ENCODE peak calls at places on chromosomes 7 and 10, in ten cellular contexts. S, M, C, Q, U, V, W, B, H and D are unnamed samples.
A peak's percentile ranks its signal among the peaks of the same experiment; 100 is the strongest.

GRCh38 chr10:7192831-7193348 is 217.9 kb downstream of the SFMBT2 start:
- DNase-seq in C (no peak), V (no peak), B (no peak), U (no peak), S (no peak), Q (no peak), H (no peak), W (no peak), M (no peak), D (no peak)

GRCh38 chr10:132648072-132648855 is 110.7 kb downstream of the INPP5A start:
- DNase-seq in B (no peak), M (no peak), Q (no peak), V (no peak), W (no peak), U (no peak), H (no peak), S (no peak), C (no peak), D (no peak)

GRCh38 chr7:30225863-30226361 is 58.5 kb upstream of the ZNRF2 start:
- DNase-seq in V (peak; percentile 17), W (peak; percentile 86), S (peak; percentile 50), M (no peak), Q (peak; percentile 97), U (no peak), H (peak; percentile 40), C (no peak), B (no peak), D (peak; percentile 65)

GRCh38 chr10:79491171-79491835 is 21.0 kb upstream of the EIF5AL1 start:
- DNase-seq in V (no peak), U (peak; percentile 75), Q (peak; percentile 14), H (no peak), W (no peak), C (no peak), S (no peak), M (no peak), B (no peak), D (peak; percentile 30)

GRCh38 chr10:78913219-78914059 is 155.3 kb upstream of the ZMIZ1 start:
- DNase-seq in B (no peak), C (no peak), S (no peak), W (no peak), V (no peak), U (no peak), H (no peak), Q (no peak), M (no peak), D (no peak)

GRCh38 chr7:107958764-107959526 is 44.0 kb downstream of the LAMB1 start:
- DNase-seq in C (no peak), U (no peak), V (peak; percentile 88), S (no peak), W (peak; percentile 84), H (peak; percentile 87), Q (peak; percentile 89), M (no peak), B (no peak), D (no peak)

GRCh38 chr7:120770206-120770605 is 87.7 kb downstream of the TSPAN12 start:
- DNase-seq in U (no peak), C (no peak), Q (no peak), H (no peak), W (no peak), V (no peak), B (no peak), M (no peak), S (no peak), D (no peak)

GRCh38 chr7:36281945-36282727 is 107.5 kb upstream of the ANLN start:
- DNase-seq in M (no peak), V (peak; percentile 24), U (peak; percentile 52), Q (no peak), H (no peak), S (no peak), B (no peak), W (peak; percentile 56), C (no peak), D (no peak)

GRCh38 chr7:47379629-47380324 is 202.1 kb downstream of the TNS3 start:
- DNase-seq in S (no peak), U (peak; percentile 81), V (peak; percentile 67), M (peak; percentile 41), H (peak; percentile 54), C (peak; percentile 51), Q (peak; percentile 60), W (peak; percentile 87), B (no peak), D (no peak)

GRCh38 chr7:155660059-155660757 is 15.7 kb downstream of the RBM33 start:
- DNase-seq in C (no peak), U (no peak), W (peak; percentile 41), M (no peak), Q (peak; percentile 41), H (no peak), S (peak; percentile 75), B (no peak), V (peak; percentile 21), D (peak; percentile 61)

GRCh38 chr10:34434119-34434594 is 380.9 kb downstream of the PARD3 start:
- DNase-seq in U (no peak), Q (peak; percentile 51), V (peak; percentile 78), B (no peak), M (no peak), S (no peak), W (peak; percentile 73), C (no peak), H (peak; percentile 71), D (no peak)

GRCh38 chr10:100939763-100940344 is 27.1 kb downstream of the SLF2 start:
- DNase-seq in C (no peak), V (no peak), U (no peak), W (peak; percentile 16), M (no peak), Q (no peak), B (no peak), H (peak; percentile 67), S (no peak), D (no peak)

GRCh38 chr10:21090609-21091082 is 193.5 kb upstream of the NEBL start:
- DNase-seq in S (no peak), V (no peak), Q (no peak), U (no peak), M (no peak), B (no peak), H (no peak), C (no peak), W (no peak), D (no peak)

GRCh38 chr7:129144834-129145668 is 544 bp downstream of the TSPAN33 start:
- DNase-seq in W (no peak), B (peak; percentile 15), S (peak; percentile 52), C (no peak), V (no peak), Q (no peak), M (no peak), H (no peak), U (peak; percentile 62), D (no peak)

GRCh38 chr7:15035814-15036213 is 133.3 kb upstream of the DGKB start:
- DNase-seq in W (no peak), S (no peak), B (no peak), Q (no peak), H (no peak), C (no peak), U (no peak), M (no peak), V (no peak), D (no peak)

GRCh38 chr7:25805027-25805687 is 346.8 kb upstream of the NFE2L3 start:
- DNase-seq in M (no peak), W (peak; percentile 44), U (no peak), V (no peak), C (no peak), B (no peak), S (no peak), H (peak; percentile 6), Q (peak; percentile 58), D (no peak)

DNA sequence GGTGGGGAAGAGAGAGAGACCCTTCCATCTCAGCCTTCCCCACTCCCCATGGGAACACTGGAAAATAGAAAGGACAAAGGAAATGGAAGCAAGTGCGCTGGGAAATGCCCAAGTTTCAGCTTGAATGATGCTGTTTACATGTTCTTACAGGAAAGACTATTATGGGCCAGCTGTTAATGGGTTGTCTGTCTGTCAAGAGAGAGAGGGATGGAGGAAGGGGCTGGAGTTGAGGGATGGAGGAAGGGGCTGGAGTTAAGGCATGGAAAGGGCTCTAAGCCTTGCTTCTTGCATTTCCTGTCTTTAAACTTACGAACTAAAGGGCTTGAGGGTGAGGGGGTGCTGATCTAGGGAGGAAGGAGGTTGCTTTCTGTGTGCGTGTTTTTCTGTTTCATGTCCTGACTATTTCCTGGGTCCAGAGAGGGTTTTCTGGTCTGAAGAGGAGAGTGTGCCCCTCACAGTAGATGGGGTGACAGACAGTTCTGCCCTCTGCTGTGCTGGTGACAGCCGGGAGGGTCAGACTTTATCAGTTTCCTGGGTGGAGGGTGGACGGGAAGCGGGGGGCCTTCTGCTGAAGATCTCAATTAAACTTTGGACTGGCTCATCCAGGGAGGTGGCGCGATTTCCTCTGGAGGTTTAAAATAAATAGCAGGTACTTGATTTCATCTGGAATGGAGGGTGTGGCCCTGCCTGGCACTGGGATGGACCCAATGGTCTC is 30.5 kb downstream of the GRK5 start:
- DNase-seq in H (no peak), M (no peak), S (no peak), W (no peak), C (no peak), Q (no peak), V (no peak), U (peak; percentile 52), B (no peak), D (no peak)
- TF ChIP-seq CTCF in H (no peak), M (no peak), S (no peak), W (no peak), C (no peak), Q (no peak), V (no peak), U (no peak), B (no peak), D (no peak)

GRCh38 chr10:90592903-90593302 is 264.9 kb downstream of the HTR7 start:
- DNase-seq in U (peak; percentile 90), B (peak; percentile 43), C (peak; percentile 34), Q (peak; percentile 68), M (peak; percentile 57), S (peak; percentile 2), V (peak; percentile 79), H (no peak), W (peak; percentile 75), D (peak; percentile 17)
- TF ChIP-seq CTCF in U (peak; percentile 89), B (peak; percentile 65), C (no peak), Q (peak; percentile 67), M (peak; percentile 58), S (no peak), V (peak; percentile 48), H (no peak), W (peak; percentile 86), D (peak; percentile 36)

DNA sequence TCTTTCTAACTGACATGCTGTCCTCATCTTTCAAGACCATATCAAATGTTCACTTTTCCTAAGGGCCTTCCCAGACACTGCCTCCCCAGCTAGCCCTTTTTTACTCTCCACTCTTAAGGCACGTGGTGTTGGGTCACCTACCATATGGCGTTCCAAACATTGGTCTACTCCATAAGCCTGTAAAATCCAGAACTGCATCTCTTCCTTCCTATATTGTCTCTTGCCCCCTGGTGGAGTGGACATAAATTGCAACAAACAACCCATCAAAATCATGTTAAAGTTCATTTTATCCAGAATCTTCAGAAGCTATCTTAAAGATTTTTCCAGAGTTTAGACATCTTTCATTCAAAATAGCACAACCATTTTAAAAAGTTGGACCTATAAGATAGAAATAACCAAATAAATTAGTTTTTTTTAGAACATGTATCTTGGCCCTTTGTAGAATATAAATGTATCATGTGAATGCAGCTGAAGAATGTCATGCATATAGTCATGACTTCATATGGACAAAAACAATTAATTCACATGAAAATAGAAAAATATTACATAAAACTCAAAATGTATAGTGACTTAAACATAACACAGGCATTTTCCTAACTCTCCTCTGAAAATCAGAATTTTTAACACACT is 180.6 kb upstream of the CHRM2 start:
- DNase-seq in U (peak; percentile 51), H (peak; percentile 3), C (no peak), S (peak; percentile 17), V (peak; percentile 9), M (peak; percentile 13), Q (peak; percentile 43), W (peak; percentile 25), B (peak; percentile 6), D (peak; percentile 15)
- TF ChIP-seq CTCF in U (peak; percentile 79), H (peak; percentile 51), C (peak; percentile 71), S (peak; percentile 37), V (peak; percentile 57), M (peak; percentile 54), Q (peak; percentile 55), W (peak; percentile 68), B (peak; percentile 63), D (peak; percentile 23)

GRCh38 chr10:29926649-29927048 is 132.7 kb downstream of the JCAD start:
- DNase-seq in V (peak; percentile 68), H (peak; percentile 70), U (peak; percentile 52), S (no peak), M (peak; percentile 35), W (peak; percentile 67), Q (peak; percentile 65), B (no peak), C (no peak), D (no peak)
- TF ChIP-seq CTCF in V (peak; percentile 77), H (peak; percentile 81), U (peak; percentile 62), S (no peak), M (peak; percentile 53), W (peak; percentile 96), Q (peak; percentile 71), B (peak; percentile 41), C (peak; percentile 33), D (no peak)